ENCODE peak calls at places on chromosome 19, in nine cellular contexts. S is fibroblast of pulmonary artery; J is stimulated activated naive B cell treated with anti-CD40 and anti-IgM and Interleukin-4, amounts not matched to agents 10 μg/mL and 1 μg/mL and 100 μg/mL, for 72 hours; M is EH; Z is NCI-H1694; G is hepatic stellate cell; K is hypothalamus; H is OCI-M1; U is activated naive CD4-positive, alpha-beta T cell treated with anti-CD3 and anti-CD28 coated beads for 36 hours. D is an unnamed sample.

GRCh38 chr19:51712461-51713081 is 11.2 kb downstream of the HAS1 start:
- DNase-seq in S (peak; percentile 67), J (no peak), M (peak; percentile 34), Z (no peak), G (no peak), K (no peak), H (peak; percentile 63), U (no peak), D (no peak)

GRCh38 chr19:50061650-50062049 is 35.8 kb downstream of the ZNF473 start:
- DNase-seq in S (no peak), J (no peak), M (no peak), Z (no peak), G (no peak), K (no peak), H (no peak), U (no peak), D (no peak)

GRCh38 chr19:48611872-48612271 is 3.0 kb downstream of the FAM83E start:
- DNase-seq in S (no peak), J (no peak), M (no peak), Z (no peak), G (no peak), K (no peak), H (no peak), U (no peak), D (no peak)

GRCh38 chr19:29211562-29212416 is 1.2 kb downstream of the UQCRFS1 start:
- DNase-seq in S (peak; percentile 27), J (no peak), M (peak; percentile 19), Z (no peak), G (peak; percentile 22), K (no peak), H (peak; percentile 45), U (peak; percentile 36), D (peak; percentile 11)

GRCh38 chr19:50658438-50659317 is 9.4 kb downstream of the C19orf81 start:
- DNase-seq in S (peak; percentile 84), J (peak; percentile 88), M (peak; percentile 79), Z (no peak), G (peak; percentile 91), K (peak; percentile 70), H (peak; percentile 69), U (peak; percentile 79), D (peak; percentile 97)

GRCh38 chr19:27774337-27774736 is 1438.6 kb downstream of the UQCRFS1 start:
- DNase-seq in S (no peak), J (no peak), M (no peak), Z (no peak), G (no peak), K (no peak), H (peak; percentile 18), U (no peak), D (no peak)

GRCh38 chr19:3784607-3785463 is 1.3 kb downstream of the MATK start:
- DNase-seq in S (no peak), J (no peak), M (peak; percentile 9), Z (no peak), G (no peak), K (no peak), H (no peak), U (no peak), D (no peak)

GRCh38 chr19:46192990-46193650 is 36.4 kb upstream of the IGFL1 start:
- DNase-seq in S (peak; percentile 69), J (no peak), M (peak; percentile 92), Z (no peak), G (peak; percentile 80), K (peak; percentile 9), H (peak; percentile 98), U (no peak), D (peak; percentile 79)

GRCh38 chr19:18895828-18896341 is at the start of gene CERS1:
- DNase-seq in S (no peak), J (no peak), M (no peak), Z (no peak), G (no peak), K (peak; percentile 44), H (peak; percentile 47), U (no peak), D (peak; percentile 55)

GRCh38 chr19:35935911-35936737 is at the start of gene LRFN3:
- DNase-seq in S (peak; percentile 75), J (no peak), M (peak; percentile 75), Z (peak; percentile 83), G (peak; percentile 77), K (peak; percentile 73), H (peak; percentile 58), U (peak; percentile 63), D (peak; percentile 92)

GRCh38 chr19:38207543-38207942 is 16.5 kb downstream of the DPF1 start:
- DNase-seq in S (no peak), J (no peak), M (no peak), Z (no peak), G (no peak), K (no peak), H (no peak), U (no peak), D (no peak)

GRCh38 chr19:17584132-17584531 is 28.7 kb downstream of the COLGALT1 start:
- DNase-seq in S (no peak), J (no peak), M (no peak), Z (no peak), G (no peak), K (no peak), H (no peak), U (no peak), D (no peak)

GRCh38 chr19:49555600-49556411 is 24.6 kb downstream of the NOSIP start:
- DNase-seq in S (peak; percentile 29), J (no peak), M (peak; percentile 43), Z (no peak), G (no peak), K (no peak), H (no peak), U (peak; percentile 94), D (peak; percentile 71)

GRCh38 chr19:15248648-15249559 is 16.7 kb upstream of the EPHX3 start:
- DNase-seq in S (peak; percentile 91), J (no peak), M (peak; percentile 99), Z (no peak), G (peak; percentile 95), K (peak; percentile 6), H (no peak), U (no peak), D (peak; percentile 96)

GRCh38 chr19:37867831-37868230 is 38.6 kb downstream of the WDR87 start:
- DNase-seq in S (peak; percentile 34), J (no peak), M (peak; percentile 32), Z (no peak), G (no peak), K (no peak), H (no peak), U (no peak), D (peak; percentile 11)

GRCh38 chr19:2229103-2230028 is 6.8 kb downstream of the PLEKHJ1 start:
- DNase-seq in S (no peak), J (no peak), M (no peak), Z (no peak), G (no peak), K (no peak), H (no peak), U (no peak), D (no peak)

GRCh38 chr19:41795031-41795461 is 1.3 kb upstream of the CEACAM3 start:
- DNase-seq in S (peak; percentile 48), J (peak; percentile 48), M (peak; percentile 54), Z (peak; percentile 49), G (no peak), K (peak; percentile 13), H (peak; percentile 70), U (peak; percentile 81), D (peak; percentile 37)

GRCh38 chr19:16920816-16921529 is 32.2 kb downstream of the F2RL3 start:
- DNase-seq in S (peak; percentile 81), J (no peak), M (peak; percentile 89), Z (no peak), G (peak; percentile 50), K (no peak), H (peak; percentile 82), U (no peak), D (peak; percentile 54)

GRCh38 chr19:37251308-37252229 is 33.6 kb downstream of the ZNF383 start:
- DNase-seq in S (peak; percentile 95), J (peak; percentile 79), M (peak; percentile 95), Z (peak; percentile 67), G (peak; percentile 97), K (peak; percentile 95), H (peak; percentile 98), U (peak; percentile 43), D (peak; percentile 95)

GRCh38 chr19:4063369-4064072 is 3.2 kb downstream of the ZBTB7A start:
- DNase-seq in S (no peak), J (no peak), M (no peak), Z (no peak), G (no peak), K (no peak), H (no peak), U (no peak), D (no peak)

GRCh38 chr19:2503521-2504109 is 27.7 kb downstream of the GADD45B start:
- DNase-seq in S (peak; percentile 60), J (no peak), M (peak; percentile 78), Z (no peak), G (peak; percentile 83), K (no peak), H (peak; percentile 6), U (peak; percentile 66), D (peak; percentile 86)

GRCh38 chr19:35214766-35215422 is 13.6 kb downstream of the FAM187B start:
- DNase-seq in S (no peak), J (no peak), M (no peak), Z (no peak), G (no peak), K (no peak), H (no peak), U (no peak), D (no peak)

GRCh38 chr19:40416918-40417713 is 3.9 kb upstream of the PRX start:
- DNase-seq in S (peak; percentile 20), J (no peak), M (peak; percentile 63), Z (no peak), G (peak; percentile 75), K (no peak), H (peak; percentile 52), U (peak; percentile 40), D (no peak)